ENCODE peak calls at places on chromosomes 12 and 14, in four cellular contexts. S is HCT116, P is GM12878, M is K562. K is an unnamed sample. For H3K36me3, the result is how much of the 10 kb centered on the place peaks cover.

GRCh38 chr12:11576104-11576503 is 73.4 kb upstream of the ETV6 start:
- DNase-seq in P (peak), S (no peak), M (no peak), K (no peak)

GRCh38 chr14:99737451-99737951 is 53.4 kb downstream of the CYP46A1 start:
- DNase-seq in M (no peak), S (no peak), P (no peak), K (no peak)

GRCh38 chr14:90815817-90816662 is at the start of gene TTC7B:
- DNase-seq in M (peak), P (no peak), S (no peak), K (no peak)

GRCh38 chr14:105144666-105145380 is 23.8 kb downstream of the JAG2 start:
- DNase-seq in P (no peak), S (no peak), M (no peak), K (peak)

GRCh38 chr12:33663000-33663654 is 223.5 kb upstream of the SYT10 start:
- DNase-seq in M (peak), S (no peak), P (no peak), K (no peak)

GRCh38 chr14:38623661-38624060 is 367.8 kb upstream of the CLEC14A start:
- DNase-seq in M (no peak), S (no peak), P (no peak), K (no peak)

GRCh38 chr14:90438841-90439240 is 42.0 kb downstream of the CALM1 start:
- DNase-seq in P (no peak), S (no peak), M (no peak), K (no peak)

GRCh38 chr12:53765891-53766290 is 14.1 kb upstream of the CISTR start:
- DNase-seq in S (no peak), M (no peak), P (no peak), K (no peak)

GRCh38 chr14:76937181-76938091 is 91.1 kb downstream of the IRF2BPL start:
- DNase-seq in S (no peak), M (peak), P (no peak), K (no peak)

GRCh38 chr14:50763386-50764007 is 67.5 kb downstream of the NIN start:
- DNase-seq in M (no peak), P (no peak), S (no peak), K (no peak)

GRCh38 chr14:78848234-78848820 is 678.2 kb downstream of the NRXN3 start:
- DNase-seq in M (peak), S (peak), P (no peak), K (no peak)

GRCh38 chr12:41286426-41286825 is 98.3 kb downstream of the PDZRN4 start:
- DNase-seq in M (no peak), P (no peak), S (no peak), K (no peak)

GRCh38 chr12:99282670-99283069 is 364.9 kb upstream of the GARIN6 start:
- DNase-seq in P (no peak), M (no peak), S (no peak), K (no peak)

GRCh38 chr14:91935621-91936020 is 11.9 kb downstream of the FBLN5 start:
- DNase-seq in P (no peak), S (no peak), M (no peak), K (no peak)

GRCh38 chr12:76346798-76347420 is 1.3 kb downstream of the BBS10 start:
- DNase-seq in M (peak), S (no peak), P (peak), K (no peak)

GRCh38 chr14:75242546-75243273 is 35.9 kb upstream of the FOS start:
- DNase-seq in P (no peak), S (no peak), M (no peak), K (no peak)

GRCh38 chr12:2023365-2023764 is 19.1 kb upstream of the DCP1B start:
- DNase-seq in P (no peak), S (no peak), M (no peak), K (no peak)

GRCh38 chr12:71840226-71840847 is 778 bp downstream of the TBC1D15 start:
- DNase-seq in M (peak), S (peak), P (no peak), K (no peak)

DNA sequence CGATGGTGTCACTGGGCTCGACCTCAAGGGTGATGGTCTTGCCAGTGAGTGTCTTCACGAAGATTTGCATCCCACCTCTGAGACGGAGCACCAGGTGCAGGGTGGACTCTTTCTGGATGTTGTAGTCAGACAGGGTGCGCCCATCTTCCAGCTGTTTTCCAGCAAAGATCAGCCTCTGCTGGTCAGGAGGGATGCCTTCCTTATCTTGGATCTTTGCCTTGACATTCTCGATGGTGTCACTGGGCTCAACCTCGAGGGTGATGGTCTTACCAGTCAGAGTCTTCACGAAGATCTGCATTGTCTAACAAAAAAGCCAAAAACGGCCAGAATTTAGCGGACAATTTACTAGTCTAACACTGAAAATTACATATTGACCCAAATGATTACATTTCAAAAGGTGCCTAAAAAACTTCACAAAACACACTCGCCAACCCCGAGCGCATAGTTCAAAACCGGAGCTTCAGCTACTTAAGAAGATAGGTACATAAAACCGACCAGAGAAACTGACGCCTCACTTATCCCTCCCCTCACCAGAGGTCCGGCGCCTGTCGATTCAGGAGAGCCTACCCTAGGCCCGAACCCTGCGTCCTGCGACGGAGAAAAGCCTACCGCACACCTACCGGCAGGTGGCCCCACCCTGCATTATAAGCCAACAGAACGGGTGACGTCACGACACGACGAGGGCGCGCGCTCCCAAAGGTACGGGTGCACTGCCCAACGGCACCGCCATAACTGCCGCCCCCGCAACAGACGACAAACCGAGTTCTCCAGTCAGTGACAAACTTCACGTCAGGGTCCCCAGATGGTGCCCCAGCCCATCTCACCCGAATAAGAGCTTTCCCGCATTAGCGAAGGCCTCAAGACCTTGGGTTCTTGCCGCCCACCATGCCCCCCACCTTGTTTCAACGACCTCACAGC is 717 bp downstream of the UBC start:
- DNase-seq in S (no peak), M (peak), P (no peak), K (no peak)
- TF ChIP-seq EGR1 in S (no peak), M (peak), P (peak), K (peak)

DNA sequence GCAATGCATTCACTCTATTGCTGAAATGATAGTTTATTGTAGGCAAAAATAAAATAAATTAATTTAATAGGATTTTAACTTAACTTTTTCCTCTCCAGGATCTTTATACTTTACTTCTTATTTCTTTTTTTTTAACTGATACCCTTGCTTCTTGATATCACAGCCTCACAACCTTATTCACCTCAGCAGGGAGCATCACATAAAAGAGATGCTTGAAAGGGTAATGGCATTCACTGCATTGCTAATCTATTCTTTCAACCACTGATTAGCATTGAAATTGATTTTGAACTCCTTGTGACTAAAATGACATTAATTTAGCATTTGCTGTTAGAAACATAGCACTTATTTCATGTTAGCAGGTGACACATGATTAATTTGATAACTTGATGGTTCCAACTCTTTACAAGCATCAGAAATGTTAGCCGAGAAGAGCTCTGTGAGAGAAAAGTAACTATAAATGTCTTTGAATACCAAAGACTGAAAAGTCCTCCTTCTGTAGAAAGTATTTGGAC is 689.5 kb upstream of the MGAT4C start:
- DNase-seq in P (no peak), M (no peak), S (no peak), K (no peak)
- H3K36me3 ChIP-seq in P (under half), M (under half), S (under half), K (under half)

DNA sequence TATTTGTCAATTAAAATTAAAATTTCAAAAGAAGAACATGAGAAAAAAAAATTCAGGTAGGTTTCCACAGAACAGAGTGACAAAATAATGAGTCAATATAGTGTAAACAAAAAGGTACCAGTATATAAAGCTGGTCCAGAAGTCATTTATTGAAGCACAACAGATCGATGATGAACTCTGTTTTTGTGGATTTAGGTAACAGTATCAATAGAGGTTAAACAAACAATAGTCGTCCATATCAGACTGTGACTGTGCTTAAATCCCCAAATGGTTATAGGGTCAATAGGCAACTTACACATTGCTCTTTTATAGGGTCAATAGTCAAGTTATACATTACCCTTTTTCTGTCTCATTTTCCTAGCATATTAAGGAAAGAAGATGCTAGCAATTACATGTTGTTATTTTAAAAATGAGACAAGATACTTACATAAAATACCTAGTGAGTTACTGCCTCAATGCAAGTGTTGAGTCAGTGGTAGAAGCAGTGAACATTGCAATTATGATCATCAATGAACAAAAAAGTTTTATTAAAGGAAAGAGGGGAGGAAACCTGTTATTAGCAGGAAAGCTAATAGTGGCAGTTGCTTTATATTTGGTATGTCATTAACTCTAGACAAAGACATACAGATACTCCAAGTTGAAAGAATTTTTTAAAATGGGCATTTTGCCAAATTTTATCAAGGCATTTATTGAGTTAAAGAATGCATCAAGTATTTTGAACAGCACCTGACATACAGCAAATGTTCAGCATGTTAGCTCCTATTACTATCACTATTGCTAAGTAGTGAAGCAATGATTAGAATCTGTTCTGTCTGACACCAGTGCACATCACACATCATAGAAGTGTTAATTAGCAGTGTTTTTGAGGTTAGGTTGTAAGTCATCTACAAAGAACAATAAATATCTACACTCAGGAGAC is 102.9 kb downstream of the CCER1 start:
- DNase-seq in P (no peak), M (no peak), S (no peak), K (no peak)
- TF ChIP-seq EGR1 in P (no peak), M (no peak), S (no peak), K (no peak)

DNA sequence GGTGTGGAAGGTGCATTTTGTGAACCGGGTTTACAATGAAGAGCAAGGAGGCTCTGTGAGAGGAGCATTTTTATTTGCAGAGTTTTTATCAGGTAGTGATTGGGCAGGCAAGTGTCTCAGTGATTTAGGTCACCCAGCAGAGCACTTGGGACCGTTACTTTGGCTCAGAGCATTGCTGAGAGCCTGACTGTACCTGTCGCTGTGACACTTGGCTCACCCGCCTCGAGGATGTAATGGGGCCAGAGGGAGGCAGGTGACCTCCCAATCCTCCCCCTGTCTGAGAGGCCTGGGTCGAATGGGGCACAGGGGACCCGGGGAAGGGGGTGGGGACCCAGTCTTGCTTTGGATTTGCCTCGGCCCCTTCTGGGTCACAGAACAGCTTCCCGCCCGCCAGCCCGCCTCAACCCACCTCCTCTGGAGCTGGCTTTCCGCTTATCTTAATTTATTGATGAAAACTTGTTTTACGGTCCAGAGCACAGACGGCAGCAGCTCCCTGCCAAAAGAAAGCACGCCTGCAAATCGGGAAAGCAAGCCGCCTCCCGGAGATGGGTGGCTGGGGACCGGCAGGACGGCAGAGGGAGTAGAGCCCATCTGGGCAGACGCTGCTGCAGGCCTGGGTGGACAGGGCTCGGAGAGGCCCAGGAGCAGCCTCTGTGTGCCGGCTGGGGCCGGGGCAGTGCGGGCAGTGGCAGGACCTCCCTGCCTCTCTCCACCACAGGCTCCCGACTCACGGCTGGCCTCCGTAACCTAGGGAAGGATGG is 186.9 kb downstream of the TSPAN9 start:
- DNase-seq in S (no peak), P (no peak), M (no peak), K (no peak)
- H3K36me3 ChIP-seq in S (under half), P (under half), M (under half), K (under half)

K was measured in H1.